ENCODE peak calls at places on chromosomes 13 and 19, in nine cellular contexts. C is neuronal stem cell; S is activated naive CD4-positive, alpha-beta T cell treated with anti-CD3 and anti-CD28 coated beads for 36 hours; X is CD8-positive, alpha-beta T cell; O is activated effector memory CD4-positive, alpha-beta T cell treated with anti-CD3 and anti-CD28 coated beads, Interleukin-2, amount 50 U/mL, for 16 hours; T is HT-29; F is SK-N-DZ; L is midbrain; D is pancreas. N is an unnamed sample.

GRCh38 chr13:69565334-69565733 is 542.3 kb upstream of the ATXN8OS start:
- DNase-seq in D (no peak), O (no peak), X (no peak), S (no peak), L (no peak), T (peak), F (peak), C (no peak), N (no peak)

GRCh38 chr13:100473087-100473486 is 115.5 kb downstream of the GGACT start:
- DNase-seq in X (no peak), T (no peak), D (no peak), L (no peak), O (no peak), C (peak), F (peak), S (no peak), N (no peak)

GRCh38 chr19:34232566-34233481 is 21.5 kb upstream of the GARRE1 start:
- DNase-seq in T (peak), L (peak), X (no peak), D (peak), C (no peak), O (no peak), F (no peak), S (peak), N (peak)

GRCh38 chr19:17331254-17331558 is 3.4 kb downstream of the ANO8 start:
- DNase-seq in T (peak), L (no peak), F (no peak), O (no peak), D (no peak), S (no peak), X (no peak), C (no peak), N (no peak)

GRCh38 chr13:30504081-30504480 is 38.3 kb upstream of the HMGB1 start:
- DNase-seq in O (no peak), D (no peak), T (no peak), L (no peak), X (no peak), S (peak), F (no peak), C (no peak), N (peak)

GRCh38 chr19:38245826-38246498 is 10.2 kb downstream of the PPP1R14A start:
- DNase-seq in T (no peak), S (no peak), L (no peak), F (no peak), C (no peak), X (no peak), D (no peak), O (no peak), N (no peak)

GRCh38 chr13:29435125-29435911 is 160.2 kb downstream of the SLC7A1 start:
- DNase-seq in F (peak), O (no peak), L (no peak), T (no peak), X (no peak), S (no peak), D (no peak), C (no peak), N (peak)

GRCh38 chr13:26482451-26483197 is 74.9 kb upstream of the WASF3 start:
- DNase-seq in C (peak), D (no peak), S (peak), F (peak), L (peak), T (peak), X (peak), O (peak), N (peak)

GRCh38 chr13:37716796-37717195 is 118.2 kb upstream of the POSTN start:
- DNase-seq in X (no peak), O (no peak), T (peak), C (no peak), L (no peak), F (no peak), S (no peak), D (no peak), N (no peak)

GRCh38 chr19:54254195-54254906 is 2.7 kb downstream of the LILRB5 start:
- DNase-seq in F (no peak), D (no peak), C (no peak), X (no peak), O (no peak), L (no peak), S (no peak), T (no peak), N (no peak)

N was measured in foreskin fibroblast.